ENCODE peak calls at places on chromosomes 6 and 20, in nine cellular contexts. One of them, this sample, is unnamed.

GRCh38 chr6:94071835-94072234 is 652.5 kb upstream of the EPHA7 start:
- DNase-seq in stimulated activated CD8-positive, alpha-beta memory T cell treated with anti-CD3 and anti-CD28 coated beads, Interleukin-7, amount 100 ng/mL, for 1 hour: no peak
- DNase-seq in GM12892: no peak
- DNase-seq in body of pancreas: no peak
- DNase-seq in globus pallidus: peak
- DNase-seq in heart right ventricle: no peak
- DNase-seq in stimulated activated naive B cell treated with anti-CD40 and anti-IgM and Interleukin-4, amounts not matched to agents 10 μg/mL and 1 μg/mL and 100 μg/mL, for 72 hours: no peak
- DNase-seq in B cell: no peak
- DNase-seq in GM04503: no peak
- DNase-seq in this sample: no peak

GRCh38 chr6:13689511-13690256 is 22.0 kb downstream of the RANBP9 start:
- DNase-seq in stimulated activated CD8-positive, alpha-beta memory T cell treated with anti-CD3 and anti-CD28 coated beads, Interleukin-7, amount 100 ng/mL, for 1 hour: no peak
- DNase-seq in GM12892: no peak
- DNase-seq in body of pancreas: no peak
- DNase-seq in globus pallidus: no peak
- DNase-seq in heart right ventricle: no peak
- DNase-seq in stimulated activated naive B cell treated with anti-CD40 and anti-IgM and Interleukin-4, amounts not matched to agents 10 μg/mL and 1 μg/mL and 100 μg/mL, for 72 hours: no peak
- DNase-seq in B cell: no peak
- DNase-seq in GM04503: no peak
- DNase-seq in this sample: no peak

GRCh38 chr6:147712841-147713240 is 204.4 kb downstream of the SAMD5 start:
- DNase-seq in stimulated activated CD8-positive, alpha-beta memory T cell treated with anti-CD3 and anti-CD28 coated beads, Interleukin-7, amount 100 ng/mL, for 1 hour: no peak
- DNase-seq in GM12892: no peak
- DNase-seq in body of pancreas: no peak
- DNase-seq in globus pallidus: no peak
- DNase-seq in heart right ventricle: no peak
- DNase-seq in stimulated activated naive B cell treated with anti-CD40 and anti-IgM and Interleukin-4, amounts not matched to agents 10 μg/mL and 1 μg/mL and 100 μg/mL, for 72 hours: no peak
- DNase-seq in B cell: no peak
- DNase-seq in GM04503: no peak
- DNase-seq in this sample: no peak

GRCh38 chr6:46715106-46715505 is 20.1 kb downstream of the PLA2G7 start:
- DNase-seq in stimulated activated CD8-positive, alpha-beta memory T cell treated with anti-CD3 and anti-CD28 coated beads, Interleukin-7, amount 100 ng/mL, for 1 hour: no peak
- DNase-seq in GM12892: no peak
- DNase-seq in body of pancreas: no peak
- DNase-seq in globus pallidus: no peak
- DNase-seq in heart right ventricle: no peak
- DNase-seq in stimulated activated naive B cell treated with anti-CD40 and anti-IgM and Interleukin-4, amounts not matched to agents 10 μg/mL and 1 μg/mL and 100 μg/mL, for 72 hours: no peak
- DNase-seq in B cell: no peak
- DNase-seq in GM04503: no peak
- DNase-seq in this sample: no peak

GRCh38 chr6:108560463-108561308 is at the start of gene FOXO3:
- DNase-seq in stimulated activated CD8-positive, alpha-beta memory T cell treated with anti-CD3 and anti-CD28 coated beads, Interleukin-7, amount 100 ng/mL, for 1 hour: peak
- DNase-seq in GM12892: peak
- DNase-seq in body of pancreas: peak
- DNase-seq in globus pallidus: peak
- DNase-seq in heart right ventricle: peak
- DNase-seq in stimulated activated naive B cell treated with anti-CD40 and anti-IgM and Interleukin-4, amounts not matched to agents 10 μg/mL and 1 μg/mL and 100 μg/mL, for 72 hours: peak
- DNase-seq in B cell: peak
- DNase-seq in GM04503: no peak
- DNase-seq in this sample: peak

GRCh38 chr20:54611701-54612487 is 136.5 kb downstream of the DOK5 start:
- DNase-seq in stimulated activated CD8-positive, alpha-beta memory T cell treated with anti-CD3 and anti-CD28 coated beads, Interleukin-7, amount 100 ng/mL, for 1 hour: no peak
- DNase-seq in GM12892: no peak
- DNase-seq in body of pancreas: no peak
- DNase-seq in globus pallidus: no peak
- DNase-seq in heart right ventricle: peak
- DNase-seq in stimulated activated naive B cell treated with anti-CD40 and anti-IgM and Interleukin-4, amounts not matched to agents 10 μg/mL and 1 μg/mL and 100 μg/mL, for 72 hours: no peak
- DNase-seq in B cell: no peak
- DNase-seq in GM04503: no peak
- DNase-seq in this sample: no peak

GRCh38 chr6:43695078-43695966 is 7.7 kb upstream of the MRPS18A start:
- DNase-seq in stimulated activated CD8-positive, alpha-beta memory T cell treated with anti-CD3 and anti-CD28 coated beads, Interleukin-7, amount 100 ng/mL, for 1 hour: no peak
- DNase-seq in GM12892: no peak
- DNase-seq in body of pancreas: peak
- DNase-seq in globus pallidus: no peak
- DNase-seq in heart right ventricle: peak
- DNase-seq in stimulated activated naive B cell treated with anti-CD40 and anti-IgM and Interleukin-4, amounts not matched to agents 10 μg/mL and 1 μg/mL and 100 μg/mL, for 72 hours: no peak
- DNase-seq in B cell: no peak
- DNase-seq in GM04503: no peak
- DNase-seq in this sample: no peak

GRCh38 chr6:17998442-17998841 is 11.0 kb upstream of the KIF13A start:
- DNase-seq in stimulated activated CD8-positive, alpha-beta memory T cell treated with anti-CD3 and anti-CD28 coated beads, Interleukin-7, amount 100 ng/mL, for 1 hour: no peak
- DNase-seq in GM12892: no peak
- DNase-seq in body of pancreas: no peak
- DNase-seq in globus pallidus: no peak
- DNase-seq in heart right ventricle: no peak
- DNase-seq in stimulated activated naive B cell treated with anti-CD40 and anti-IgM and Interleukin-4, amounts not matched to agents 10 μg/mL and 1 μg/mL and 100 μg/mL, for 72 hours: no peak
- DNase-seq in B cell: no peak
- DNase-seq in GM04503: no peak
- DNase-seq in this sample: no peak

GRCh38 chr20:33963756-33964155 is 30.0 kb upstream of the RALY start:
- DNase-seq in stimulated activated CD8-positive, alpha-beta memory T cell treated with anti-CD3 and anti-CD28 coated beads, Interleukin-7, amount 100 ng/mL, for 1 hour: no peak
- DNase-seq in GM12892: no peak
- DNase-seq in body of pancreas: no peak
- DNase-seq in globus pallidus: peak
- DNase-seq in heart right ventricle: no peak
- DNase-seq in stimulated activated naive B cell treated with anti-CD40 and anti-IgM and Interleukin-4, amounts not matched to agents 10 μg/mL and 1 μg/mL and 100 μg/mL, for 72 hours: no peak
- DNase-seq in B cell: no peak
- DNase-seq in GM04503: no peak
- DNase-seq in this sample: no peak

GRCh38 chr6:151765444-151765886 is 42.0 kb upstream of the ESR1 start:
- DNase-seq in stimulated activated CD8-positive, alpha-beta memory T cell treated with anti-CD3 and anti-CD28 coated beads, Interleukin-7, amount 100 ng/mL, for 1 hour: no peak
- DNase-seq in GM12892: no peak
- DNase-seq in body of pancreas: peak
- DNase-seq in globus pallidus: peak
- DNase-seq in heart right ventricle: peak
- DNase-seq in stimulated activated naive B cell treated with anti-CD40 and anti-IgM and Interleukin-4, amounts not matched to agents 10 μg/mL and 1 μg/mL and 100 μg/mL, for 72 hours: peak
- DNase-seq in B cell: peak
- DNase-seq in GM04503: peak
- DNase-seq in this sample: peak

GRCh38 chr20:47304287-47304686 is 52.2 kb downstream of the ZMYND8 start:
- DNase-seq in stimulated activated CD8-positive, alpha-beta memory T cell treated with anti-CD3 and anti-CD28 coated beads, Interleukin-7, amount 100 ng/mL, for 1 hour: no peak
- DNase-seq in GM12892: no peak
- DNase-seq in body of pancreas: no peak
- DNase-seq in globus pallidus: no peak
- DNase-seq in heart right ventricle: no peak
- DNase-seq in stimulated activated naive B cell treated with anti-CD40 and anti-IgM and Interleukin-4, amounts not matched to agents 10 μg/mL and 1 μg/mL and 100 μg/mL, for 72 hours: no peak
- DNase-seq in B cell: no peak
- DNase-seq in GM04503: no peak
- DNase-seq in this sample: no peak

GRCh38 chr20:1319462-1319861 is 9.5 kb downstream of the SDCBP2 start:
- DNase-seq in stimulated activated CD8-positive, alpha-beta memory T cell treated with anti-CD3 and anti-CD28 coated beads, Interleukin-7, amount 100 ng/mL, for 1 hour: no peak
- DNase-seq in GM12892: no peak
- DNase-seq in body of pancreas: no peak
- DNase-seq in globus pallidus: no peak
- DNase-seq in heart right ventricle: no peak
- DNase-seq in stimulated activated naive B cell treated with anti-CD40 and anti-IgM and Interleukin-4, amounts not matched to agents 10 μg/mL and 1 μg/mL and 100 μg/mL, for 72 hours: no peak
- DNase-seq in B cell: no peak
- DNase-seq in GM04503: no peak
- DNase-seq in this sample: no peak

GRCh38 chr20:23155141-23155590 is 69.0 kb upstream of the CD93 start:
- DNase-seq in stimulated activated CD8-positive, alpha-beta memory T cell treated with anti-CD3 and anti-CD28 coated beads, Interleukin-7, amount 100 ng/mL, for 1 hour: no peak
- DNase-seq in GM12892: no peak
- DNase-seq in body of pancreas: no peak
- DNase-seq in globus pallidus: no peak
- DNase-seq in heart right ventricle: no peak
- DNase-seq in stimulated activated naive B cell treated with anti-CD40 and anti-IgM and Interleukin-4, amounts not matched to agents 10 μg/mL and 1 μg/mL and 100 μg/mL, for 72 hours: no peak
- DNase-seq in B cell: no peak
- DNase-seq in GM04503: no peak
- DNase-seq in this sample: no peak

GRCh38 chr6:26304213-26305096 is 60.5 kb upstream of the BTN3A2 start:
- DNase-seq in stimulated activated CD8-positive, alpha-beta memory T cell treated with anti-CD3 and anti-CD28 coated beads, Interleukin-7, amount 100 ng/mL, for 1 hour: no peak
- DNase-seq in GM12892: no peak
- DNase-seq in body of pancreas: peak
- DNase-seq in globus pallidus: peak
- DNase-seq in heart right ventricle: peak
- DNase-seq in stimulated activated naive B cell treated with anti-CD40 and anti-IgM and Interleukin-4, amounts not matched to agents 10 μg/mL and 1 μg/mL and 100 μg/mL, for 72 hours: peak
- DNase-seq in B cell: peak
- DNase-seq in GM04503: no peak
- DNase-seq in this sample: no peak

This sample was measured in GM13977.